ENCODE peak calls at places on chromosomes 1 and 21, in eight cellular contexts. V is ascending aorta, A is sigmoid colon, Q is K562, U is kidney tubule cell, W is amygdala, I is amniotic epithelial cell, X is psoas muscle. D is an unnamed sample.

GRCh38 chr21:34129039-34129891 is 55.9 kb downstream of the MRPS6 start:
- DNase-seq in V (no peak), A (peak), Q (peak), U (peak), W (no peak), I (peak), X (peak), D (peak)

GRCh38 chr1:168863647-168864234 is 134.7 kb upstream of the DPT start:
- DNase-seq in V (no peak), A (no peak), Q (no peak), U (no peak), W (no peak), I (no peak), X (no peak), D (no peak)

GRCh38 chr21:16195476-16195875 is 465.7 kb downstream of the USP25 start:
- DNase-seq in V (no peak), A (no peak), Q (no peak), U (peak), W (no peak), I (peak), X (no peak), D (no peak)

GRCh38 chr1:167059045-167059728 is 31.0 kb downstream of the GPA33 start:
- DNase-seq in V (no peak), A (peak), Q (peak), U (peak), W (no peak), I (peak), X (peak), D (peak)

GRCh38 chr1:177928194-177928593 is 41.7 kb downstream of the SEC16B start:
- DNase-seq in V (no peak), A (no peak), Q (no peak), U (peak), W (no peak), I (no peak), X (no peak), D (no peak)

GRCh38 chr1:47449702-47450552 is 12.1 kb downstream of the FOXD2 start:
- DNase-seq in V (no peak), A (no peak), Q (peak), U (no peak), W (no peak), I (no peak), X (peak), D (no peak)

GRCh38 chr1:12172042-12172851 is 5.5 kb downstream of the TNFRSF1B start:
- DNase-seq in V (no peak), A (no peak), Q (peak), U (no peak), W (no peak), I (no peak), X (no peak), D (no peak)

GRCh38 chr1:103146143-103146542 is 37.8 kb upstream of the COL11A1 start:
- DNase-seq in V (no peak), A (no peak), Q (no peak), U (no peak), W (no peak), I (peak), X (no peak), D (no peak)

GRCh38 chr1:183291802-183292515 is 105.9 kb downstream of the LAMC2 start:
- DNase-seq in V (no peak), A (no peak), Q (no peak), U (peak), W (no peak), I (peak), X (no peak), D (no peak)

GRCh38 chr21:24850121-24850520 is 757.2 kb downstream of the MRPL39 start:
- DNase-seq in V (no peak), A (no peak), Q (no peak), U (no peak), W (no peak), I (no peak), X (no peak), D (no peak)

GRCh38 chr1:6770727-6771567 is 14.3 kb upstream of the CAMTA1 start:
- DNase-seq in V (no peak), A (no peak), Q (no peak), U (peak), W (no peak), I (peak), X (no peak), D (no peak)

GRCh38 chr1:9351654-9352271 is 59.1 kb downstream of the SPSB1 start:
- DNase-seq in V (no peak), A (no peak), Q (no peak), U (peak), W (no peak), I (no peak), X (no peak), D (no peak)

GRCh38 chr1:228937851-228938247 is 202.6 kb downstream of the RHOU start:
- DNase-seq in V (no peak), A (peak), Q (no peak), U (no peak), W (no peak), I (no peak), X (no peak), D (no peak)

GRCh38 chr1:32349211-32349708 is 13.0 kb downstream of the FAM229A start:
- DNase-seq in V (no peak), A (peak), Q (no peak), U (no peak), W (no peak), I (peak), X (peak), D (no peak)

GRCh38 chr1:104072915-104073371 is 323.2 kb downstream of the AMY1C start:
- DNase-seq in V (no peak), A (no peak), Q (peak), U (no peak), W (no peak), I (no peak), X (no peak), D (no peak)

GRCh38 chr1:93437976-93438605 is 9.8 kb upstream of the FNBP1L start:
- DNase-seq in V (no peak), A (no peak), Q (peak), U (peak), W (no peak), I (peak), X (no peak), D (no peak)

GRCh38 chr1:213244664-213245091 is 193.6 kb downstream of the RPS6KC1 start:
- DNase-seq in V (no peak), A (no peak), Q (peak), U (peak), W (no peak), I (peak), X (no peak), D (no peak)

GRCh38 chr1:232591344-232591743 is 38.6 kb downstream of the SIPA1L2 start:
- DNase-seq in V (no peak), A (no peak), Q (no peak), U (no peak), W (no peak), I (no peak), X (no peak), D (no peak)

GRCh38 chr1:153390938-153391710 is at the start of gene S100A8:
- DNase-seq in V (no peak), A (peak), Q (no peak), U (no peak), W (no peak), I (peak), X (peak), D (peak)

GRCh38 chr1:92211166-92211565 is 6.5 kb upstream of the C1orf146 start:
- DNase-seq in V (no peak), A (no peak), Q (no peak), U (peak), W (no peak), I (peak), X (no peak), D (no peak)

GRCh38 chr1:118297521-118297920 is 112.5 kb upstream of the SPAG17 start:
- DNase-seq in V (no peak), A (no peak), Q (no peak), U (no peak), W (no peak), I (no peak), X (no peak), D (no peak)

GRCh38 chr1:234069760-234070159 is 165.3 kb downstream of the SLC35F3 start:
- DNase-seq in V (no peak), A (no peak), Q (peak), U (peak), W (no peak), I (no peak), X (no peak), D (no peak)

GRCh38 chr1:19338323-19338762 is 26.2 kb downstream of the SLC66A1 start:
- DNase-seq in V (no peak), A (no peak), Q (peak), U (peak), W (no peak), I (peak), X (no peak), D (no peak)

GRCh38 chr1:240445369-240445768 is 166.6 kb downstream of the GREM2 start:
- DNase-seq in V (no peak), A (no peak), Q (peak), U (no peak), W (no peak), I (no peak), X (no peak), D (no peak)

GRCh38 chr1:241615043-241615974 is 24.9 kb downstream of the CHML start:
- DNase-seq in V (no peak), A (no peak), Q (no peak), U (peak), W (no peak), I (no peak), X (no peak), D (no peak)

GRCh38 chr1:9413877-9414213 is 121.2 kb downstream of the SPSB1 start:
- DNase-seq in V (no peak), A (no peak), Q (no peak), U (no peak), W (no peak), I (peak), X (no peak), D (no peak)

GRCh38 chr1:153441238-153441755 is 19.2 kb downstream of the S100A7 start:
- DNase-seq in V (no peak), A (no peak), Q (no peak), U (no peak), W (no peak), I (no peak), X (no peak), D (no peak)

GRCh38 chr1:154819628-154820590 is 50.2 kb downstream of the KCNN3 start:
- DNase-seq in V (no peak), A (no peak), Q (peak), U (peak), W (no peak), I (no peak), X (no peak), D (no peak)

GRCh38 chr1:180642781-180643180 is 11.0 kb downstream of the XPR1 start:
- DNase-seq in V (no peak), A (no peak), Q (no peak), U (no peak), W (no peak), I (no peak), X (no peak), D (no peak)

GRCh38 chr1:156436319-156437043 is 64.1 kb downstream of the MEF2D start:
- DNase-seq in V (no peak), A (no peak), Q (no peak), U (no peak), W (no peak), I (no peak), X (no peak), D (no peak)

GRCh38 chr1:108829498-108829916 is 27.4 kb downstream of the AKNAD1 start:
- DNase-seq in V (no peak), A (no peak), Q (no peak), U (peak), W (no peak), I (no peak), X (no peak), D (no peak)

GRCh38 chr1:185971688-185972087 is 237.5 kb downstream of the HMCN1 start:
- DNase-seq in V (no peak), A (no peak), Q (no peak), U (peak), W (no peak), I (peak), X (no peak), D (no peak)

GRCh38 chr21:25708467-25709065 is 26.1 kb downstream of the ATP5PF start:
- DNase-seq in V (no peak), A (no peak), Q (peak), U (peak), W (no peak), I (peak), X (no peak), D (no peak)

GRCh38 chr1:1603671-1604373 is 3.9 kb upstream of the FNDC10 start:
- DNase-seq in V (no peak), A (no peak), Q (no peak), U (no peak), W (no peak), I (no peak), X (no peak), D (no peak)

GRCh38 chr1:205545001-205545919 is 40.8 kb downstream of the CDK18 start:
- DNase-seq in V (no peak), A (no peak), Q (peak), U (no peak), W (no peak), I (no peak), X (peak), D (peak)

GRCh38 chr1:91851130-91852010 is 34.6 kb downstream of the TGFBR3 start:
- DNase-seq in V (peak), A (peak), Q (no peak), U (peak), W (no peak), I (peak), X (peak), D (peak)

GRCh38 chr1:226884116-226884515 is 13.7 kb downstream of the PSEN2 start:
- DNase-seq in V (no peak), A (no peak), Q (no peak), U (no peak), W (no peak), I (no peak), X (no peak), D (no peak)

GRCh38 chr1:6016191-6016865 is 24.1 kb upstream of the NPHP4 start:
- DNase-seq in V (no peak), A (no peak), Q (no peak), U (peak), W (no peak), I (peak), X (no peak), D (no peak)

GRCh38 chr1:198678901-198679329 is 40.1 kb downstream of the PTPRC start:
- DNase-seq in V (no peak), A (no peak), Q (no peak), U (no peak), W (no peak), I (no peak), X (no peak), D (no peak)